ENCODE peak calls at places on chromosome 3, in four cellular contexts. One of them, this sample, is unnamed.

GRCh38 chr3:45545476-45545875 is 49.1 kb upstream of the LIMD1 start:
- DNase-seq in neuronal stem cell: no peak
- DNase-seq in mesenchymal stem cell: peak; percentile 62
- DNase-seq in H9: no peak
- DNase-seq in this sample: no peak

GRCh38 chr3:136699271-136699828 is 52.8 kb downstream of the STAG1 start:
- DNase-seq in mesenchymal stem cell: no peak
- DNase-seq in H9: no peak
- DNase-seq in neuronal stem cell: no peak
- DNase-seq in this sample: peak; percentile 53

GRCh38 chr3:8622873-8623725 is 21.5 kb downstream of the SSUH2 start:
- DNase-seq in mesenchymal stem cell: peak; percentile 81
- DNase-seq in neuronal stem cell: peak; percentile 72
- DNase-seq in H9: peak; percentile 92
- DNase-seq in this sample: peak; percentile 90

GRCh38 chr3:111610612-111611054 is 15.5 kb upstream of the ZBED2 start:
- DNase-seq in mesenchymal stem cell: no peak
- DNase-seq in neuronal stem cell: no peak
- DNase-seq in H9: no peak
- DNase-seq in this sample: no peak

GRCh38 chr3:183844606-183845005 is 19.2 kb upstream of the MAP6D1 start:
- DNase-seq in H9: no peak
- DNase-seq in mesenchymal stem cell: peak; percentile 90
- DNase-seq in neuronal stem cell: no peak
- DNase-seq in this sample: no peak

GRCh38 chr3:18007980-18008379 is 265.5 kb upstream of the TBC1D5 start:
- DNase-seq in mesenchymal stem cell: no peak
- DNase-seq in neuronal stem cell: no peak
- DNase-seq in H9: no peak
- DNase-seq in this sample: no peak

GRCh38 chr3:43223670-43224364 is 62.5 kb upstream of the SNRK start:
- DNase-seq in neuronal stem cell: no peak
- DNase-seq in mesenchymal stem cell: no peak
- DNase-seq in H9: no peak
- DNase-seq in this sample: no peak

GRCh38 chr3:49790626-49791411 is 4.5 kb upstream of the IP6K1 start:
- DNase-seq in neuronal stem cell: no peak
- DNase-seq in H9: no peak
- DNase-seq in mesenchymal stem cell: peak; percentile 66
- DNase-seq in this sample: no peak

GRCh38 chr3:8324727-8325126 is 176.9 kb upstream of the LMCD1 start:
- DNase-seq in neuronal stem cell: peak; percentile 5
- DNase-seq in H9: peak; percentile 69
- DNase-seq in mesenchymal stem cell: peak; percentile 36
- DNase-seq in this sample: peak; percentile 74

GRCh38 chr3:14298442-14298841 is 104.0 kb upstream of the SLC6A6 start:
- DNase-seq in neuronal stem cell: no peak
- DNase-seq in H9: no peak
- DNase-seq in mesenchymal stem cell: no peak
- DNase-seq in this sample: no peak

GRCh38 chr3:145182196-145182911 is 978.6 kb downstream of the PLOD2 start:
- DNase-seq in mesenchymal stem cell: no peak
- DNase-seq in neuronal stem cell: no peak
- DNase-seq in H9: no peak
- DNase-seq in this sample: no peak

GRCh38 chr3:10565814-10566213 is 60.4 kb upstream of the ATP2B2 start:
- DNase-seq in neuronal stem cell: no peak
- DNase-seq in H9: no peak
- DNase-seq in mesenchymal stem cell: no peak
- DNase-seq in this sample: no peak

GRCh38 chr3:43534676-43535075 is 87.1 kb downstream of the ANO10 start:
- DNase-seq in neuronal stem cell: no peak
- DNase-seq in H9: no peak
- DNase-seq in mesenchymal stem cell: no peak
- DNase-seq in this sample: no peak

GRCh38 chr3:50345586-50345985 is at the start of gene ZMYND10:
- DNase-seq in neuronal stem cell: peak; percentile 68
- DNase-seq in mesenchymal stem cell: no peak
- DNase-seq in H9: peak; percentile 87
- DNase-seq in this sample: peak; percentile 78

GRCh38 chr3:46284981-46285683 is 42.9 kb downstream of the CCR3 start:
- DNase-seq in mesenchymal stem cell: no peak
- DNase-seq in neuronal stem cell: no peak
- DNase-seq in H9: no peak
- DNase-seq in this sample: no peak

GRCh38 chr3:99625643-99626414 is 12.6 kb upstream of the COL8A1 start:
- DNase-seq in neuronal stem cell: no peak
- DNase-seq in H9: no peak
- DNase-seq in mesenchymal stem cell: no peak
- DNase-seq in this sample: no peak
- H4K8ac ChIP-seq in neuronal stem cell: no peak overlapping the region
- H4K8ac ChIP-seq in H9: no peak overlapping the region
- H4K8ac ChIP-seq in mesenchymal stem cell: no peak overlapping the region
- H4K8ac ChIP-seq in this sample: no peak overlapping the region

GRCh38 chr3:53885239-53885638 is 3.3 kb upstream of the ACTR8 start:
- DNase-seq in neuronal stem cell: no peak
- DNase-seq in mesenchymal stem cell: peak; percentile 65
- DNase-seq in H9: no peak
- DNase-seq in this sample: no peak

GRCh38 chr3:53883008-53883407 is 1.1 kb upstream of the ACTR8 start:
- DNase-seq in H9: no peak
- DNase-seq in mesenchymal stem cell: no peak
- DNase-seq in neuronal stem cell: no peak
- DNase-seq in this sample: no peak

GRCh38 chr3:53880396-53881345 is 1.3 kb downstream of the ACTR8 start:
- DNase-seq in neuronal stem cell: no peak
- DNase-seq in mesenchymal stem cell: peak; percentile 38
- DNase-seq in H9: no peak
- DNase-seq in this sample: peak; percentile 73

GRCh38 chr3:53884623-53885022 is 2.7 kb upstream of the ACTR8 start:
- DNase-seq in H9: no peak
- DNase-seq in neuronal stem cell: no peak
- DNase-seq in mesenchymal stem cell: no peak
- DNase-seq in this sample: no peak

GRCh38 chr3:53881691-53882593 is at the start of gene ACTR8:
- DNase-seq in neuronal stem cell: peak; percentile 82
- DNase-seq in H9: peak; percentile 93
- DNase-seq in mesenchymal stem cell: peak; percentile 90
- DNase-seq in this sample: peak; percentile 92
- H4K8ac ChIP-seq in neuronal stem cell: peak within 1 kb of the TSS; percentile 92
- H4K8ac ChIP-seq in H9: no peak within 1 kb of the TSS
- H4K8ac ChIP-seq in mesenchymal stem cell: peak within 1 kb of the TSS; percentile 95
- H4K8ac ChIP-seq in this sample: no peak within 1 kb of the TSS

GRCh38 chr3:118978393-118978758 is 56.3 kb downstream of the IGSF11 start:
- DNase-seq in mesenchymal stem cell: no peak
- DNase-seq in H9: no peak
- DNase-seq in neuronal stem cell: no peak
- DNase-seq in this sample: no peak
- H4K8ac ChIP-seq in mesenchymal stem cell: no peak overlapping the region
- H4K8ac ChIP-seq in H9: no peak overlapping the region
- H4K8ac ChIP-seq in neuronal stem cell: no peak overlapping the region
- H4K8ac ChIP-seq in this sample: no peak overlapping the region

GRCh38 chr3:187293514-187293870 is 2.0 kb upstream of the MASP1 start:
- DNase-seq in neuronal stem cell: no peak
- DNase-seq in H9: no peak
- DNase-seq in mesenchymal stem cell: no peak
- DNase-seq in this sample: no peak
- H4K8ac ChIP-seq in neuronal stem cell: no peak overlapping the region
- H4K8ac ChIP-seq in H9: no peak overlapping the region
- H4K8ac ChIP-seq in mesenchymal stem cell: no peak overlapping the region
- H4K8ac ChIP-seq in this sample: no peak overlapping the region

GRCh38 chr3:24302382-24302781 is 192.3 kb downstream of the THRB start:
- DNase-seq in mesenchymal stem cell: no peak
- DNase-seq in H9: no peak
- DNase-seq in neuronal stem cell: no peak
- DNase-seq in this sample: no peak

GRCh38 chr3:24305795-24306467 is 188.7 kb downstream of the THRB start:
- DNase-seq in neuronal stem cell: peak; percentile 15
- DNase-seq in H9: peak; percentile 36
- DNase-seq in mesenchymal stem cell: no peak
- DNase-seq in this sample: peak; percentile 58

GRCh38 chr3:24299801-24300626 is 194.6 kb downstream of the THRB start:
- DNase-seq in mesenchymal stem cell: peak; percentile 70
- DNase-seq in H9: no peak
- DNase-seq in neuronal stem cell: no peak
- DNase-seq in this sample: no peak

GRCh38 chr3:24300949-24301348 is 193.7 kb downstream of the THRB start:
- DNase-seq in mesenchymal stem cell: no peak
- DNase-seq in neuronal stem cell: no peak
- DNase-seq in H9: no peak
- DNase-seq in this sample: no peak

GRCh38 chr3:24303057-24303754 is 191.4 kb downstream of the THRB start:
- DNase-seq in neuronal stem cell: no peak
- DNase-seq in mesenchymal stem cell: peak; percentile 78
- DNase-seq in H9: no peak
- DNase-seq in this sample: peak; percentile 23
- H4K8ac ChIP-seq in neuronal stem cell: no peak overlapping the region
- H4K8ac ChIP-seq in mesenchymal stem cell: no peak overlapping the region
- H4K8ac ChIP-seq in H9: no peak overlapping the region
- H4K8ac ChIP-seq in this sample: no peak overlapping the region

GRCh38 chr3:126500016-126500415 is 17.6 kb downstream of the UROC1 start:
- DNase-seq in mesenchymal stem cell: no peak
- DNase-seq in neuronal stem cell: no peak
- DNase-seq in H9: no peak
- DNase-seq in this sample: peak; percentile 11

GRCh38 chr3:126501736-126502135 is 15.8 kb downstream of the UROC1 start:
- DNase-seq in mesenchymal stem cell: no peak
- DNase-seq in neuronal stem cell: no peak
- DNase-seq in H9: no peak
- DNase-seq in this sample: no peak

GRCh38 chr3:126499401-126499800 is 18.2 kb downstream of the UROC1 start:
- DNase-seq in neuronal stem cell: no peak
- DNase-seq in mesenchymal stem cell: no peak
- DNase-seq in H9: no peak
- DNase-seq in this sample: no peak

GRCh38 chr3:126502656-126503055 is 14.9 kb downstream of the UROC1 start:
- DNase-seq in H9: no peak
- DNase-seq in mesenchymal stem cell: no peak
- DNase-seq in neuronal stem cell: no peak
- DNase-seq in this sample: no peak

DNA sequence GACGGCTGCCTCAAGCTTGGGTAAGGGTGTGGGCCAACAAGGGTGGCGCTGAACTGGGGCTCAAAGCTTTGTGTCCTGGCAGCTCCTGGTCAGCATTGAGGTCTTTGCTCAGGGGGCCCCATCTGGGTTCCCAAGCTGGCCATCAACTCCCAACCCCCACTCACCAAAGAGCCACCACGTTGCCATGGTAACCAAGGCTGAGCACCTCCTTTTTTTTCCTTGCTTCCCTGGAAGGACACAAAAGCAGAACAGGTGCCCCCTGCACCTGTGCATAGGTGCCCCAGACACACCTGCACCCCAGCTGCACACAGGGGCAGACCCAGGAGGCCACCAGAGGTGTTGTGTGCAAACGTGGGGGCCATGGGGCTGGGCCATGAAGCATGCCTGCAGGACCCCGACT is 16.5 kb downstream of the UROC1 start:
- DNase-seq in mesenchymal stem cell: no peak
- DNase-seq in neuronal stem cell: no peak
- DNase-seq in H9: no peak
- DNase-seq in this sample: no peak
- H4K8ac ChIP-seq in mesenchymal stem cell: no peak overlapping the region
- H4K8ac ChIP-seq in neuronal stem cell: peak overlapping the region; percentile 0
- H4K8ac ChIP-seq in H9: no peak overlapping the region
- H4K8ac ChIP-seq in this sample: no peak overlapping the region

DNA sequence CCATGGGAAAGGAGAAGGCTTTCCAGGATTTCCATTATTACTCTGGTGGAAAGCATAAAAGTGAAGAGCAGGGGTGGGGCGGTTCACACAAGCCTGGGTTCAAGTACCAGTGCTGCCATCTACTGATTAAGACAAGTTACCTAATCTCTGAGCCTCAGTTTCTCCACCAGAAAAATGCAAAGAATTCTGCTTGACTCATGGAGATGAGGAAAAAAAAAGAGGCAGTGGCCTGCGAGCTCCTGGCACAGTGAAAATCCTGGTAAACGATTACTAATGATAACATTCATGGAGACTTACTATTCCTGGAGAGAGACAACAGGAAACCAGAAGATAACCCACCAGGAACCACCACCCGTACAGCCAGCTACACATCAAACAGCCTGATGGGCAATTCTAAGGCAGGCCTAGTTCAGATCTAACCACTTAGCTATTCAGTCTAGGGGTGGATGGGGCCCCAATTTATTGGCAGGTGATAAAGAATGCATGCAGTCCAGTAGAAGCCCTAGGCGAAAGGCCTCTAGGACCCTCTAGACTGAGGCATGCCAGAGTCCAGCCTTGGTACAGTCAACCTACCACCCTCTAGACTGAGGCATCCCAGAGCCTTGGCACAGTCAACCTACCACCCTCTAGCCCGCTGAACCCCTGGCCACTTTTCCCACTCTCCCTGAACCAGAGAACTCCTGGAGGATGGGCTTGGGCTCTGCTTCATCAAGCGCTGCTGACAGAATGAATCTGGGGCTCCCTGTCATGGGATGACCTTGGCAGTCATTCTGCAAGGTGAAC is 2.5 kb downstream of the AMOTL2 start:
- DNase-seq in H9: peak; percentile 19
- DNase-seq in neuronal stem cell: no peak
- DNase-seq in mesenchymal stem cell: peak; percentile 41
- DNase-seq in this sample: peak; percentile 78
- H4K8ac ChIP-seq in H9: no peak overlapping the region
- H4K8ac ChIP-seq in neuronal stem cell: no peak overlapping the region
- H4K8ac ChIP-seq in mesenchymal stem cell: peak overlapping the region; percentile 65
- H4K8ac ChIP-seq in this sample: no peak overlapping the region

DNA sequence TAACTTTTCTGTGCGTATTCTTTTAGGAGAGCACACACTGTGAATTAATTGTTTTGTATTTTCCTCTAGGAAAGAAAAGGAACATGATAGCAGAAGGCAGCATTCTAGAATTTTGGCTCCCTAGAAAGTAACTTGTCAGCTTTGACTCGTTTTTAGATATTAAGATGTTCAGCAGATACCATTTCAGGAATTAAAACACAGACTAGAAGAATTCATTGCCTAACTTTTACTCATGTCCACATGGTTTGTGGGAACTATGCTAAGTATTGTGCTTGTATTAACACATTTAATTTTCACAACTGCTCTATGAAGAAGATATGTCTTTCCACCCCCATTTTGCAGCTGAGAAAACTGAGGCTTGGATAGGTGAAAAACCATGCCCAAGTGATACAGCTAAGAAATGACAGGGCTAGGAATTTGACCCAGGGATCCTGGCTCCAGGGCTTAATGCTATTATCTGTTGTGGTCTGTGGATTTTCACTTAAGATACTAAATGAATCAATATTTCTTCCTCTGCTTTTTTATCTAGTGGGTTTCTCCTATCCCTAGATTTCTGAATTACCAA is 128.8 kb downstream of the MITF start:
- DNase-seq in neuronal stem cell: no peak
- DNase-seq in mesenchymal stem cell: peak; percentile 27
- DNase-seq in H9: no peak
- DNase-seq in this sample: no peak
- H4K8ac ChIP-seq in neuronal stem cell: no peak overlapping the region
- H4K8ac ChIP-seq in mesenchymal stem cell: no peak overlapping the region
- H4K8ac ChIP-seq in H9: no peak overlapping the region
- H4K8ac ChIP-seq in this sample: no peak overlapping the region

This sample was measured in mesendoderm.